ENCODE peak calls at places on chromosomes 4 and X, in four cellular contexts. O is PC-3, J is WERI-Rb-1, B is upper lobe of left lung. A is an unnamed sample.

GRCh38 chr4:9947168-9948062 is 73.9 kb downstream of the SLC2A9 start:
- DNase-seq in O (no peak), J (no peak), B (no peak), A (no peak)

GRCh38 chrX:69072486-69073006 is 92.7 kb downstream of the PJA1 start:
- DNase-seq in O (no peak), J (no peak), B (peak; percentile 17), A (no peak)

GRCh38 chr4:120218981-120219380 is 152.3 kb upstream of the MAD2L1 start:
- DNase-seq in O (no peak), J (no peak), B (no peak), A (no peak)

GRCh38 chr4:8599657-8600056 is 7.1 kb downstream of the CPZ start:
- DNase-seq in O (no peak), J (no peak), B (no peak), A (no peak)

GRCh38 chr4:43113196-43113595 is 220.7 kb downstream of the GRXCR1 start:
- DNase-seq in O (no peak), J (no peak), B (no peak), A (no peak)

GRCh38 chr4:75637827-75638226 is 7.5 kb upstream of the CDKL2 start:
- DNase-seq in O (no peak), J (no peak), B (no peak), A (no peak)

GRCh38 chr4:13170131-13170530 is 314.0 kb downstream of the RAB28 start:
- DNase-seq in O (no peak), J (no peak), B (no peak), A (no peak)

GRCh38 chr4:87270144-87270543 is 49.7 kb upstream of the KLHL8 start:
- DNase-seq in O (peak; percentile 57), J (peak; percentile 24), B (no peak), A (no peak)

GRCh38 chr4:10622728-10623127 is 61.8 kb downstream of the CLNK start:
- DNase-seq in O (no peak), J (peak; percentile 33), B (no peak), A (no peak)

GRCh38 chr4:42555828-42556227 is 101.1 kb downstream of the ATP8A1 start:
- DNase-seq in O (peak; percentile 78), J (no peak), B (no peak), A (no peak)

GRCh38 chr4:8913858-8914460 is 42.3 kb upstream of the HMX1 start:
- DNase-seq in O (no peak), J (no peak), B (peak; percentile 18), A (peak; percentile 55)

GRCh38 chrX:140710710-140711109 is 1.2 kb downstream of the LINC00632 start:
- DNase-seq in O (no peak), J (no peak), B (no peak), A (no peak)

GRCh38 chrX:78658851-78659744 is at the start of gene RTL3:
- DNase-seq in O (peak; percentile 73), J (no peak), B (no peak), A (no peak)

GRCh38 chr4:19575959-19576358 is 675.7 kb upstream of the SLIT2 start:
- DNase-seq in O (no peak), J (no peak), B (no peak), A (no peak)

GRCh38 chr4:138291431-138291830 is 49.3 kb upstream of the SLC7A11 start:
- DNase-seq in O (no peak), J (no peak), B (no peak), A (no peak)

GRCh38 chr4:74659576-74660411 is 134.5 kb downstream of the BTC start:
- DNase-seq in O (peak; percentile 98), J (no peak), B (peak; percentile 53), A (no peak)

GRCh38 chr4:8351931-8352367 is 82.4 kb downstream of the HTRA3 start:
- DNase-seq in O (no peak), J (peak; percentile 0), B (peak; percentile 49), A (no peak)

GRCh38 chrX:40258909-40259308 is 161.2 kb upstream of the BCOR start:
- DNase-seq in O (no peak), J (no peak), B (no peak), A (no peak)

GRCh38 chrX:40261955-40262596 is 164.3 kb upstream of the BCOR start:
- DNase-seq in O (no peak), J (no peak), B (peak; percentile 73), A (no peak)

GRCh38 chrX:40266490-40267333 is 169.0 kb upstream of the BCOR start:
- DNase-seq in O (peak; percentile 71), J (peak; percentile 81), B (peak; percentile 68), A (peak; percentile 77)

GRCh38 chrX:40260123-40260751 is 162.5 kb upstream of the BCOR start:
- DNase-seq in O (no peak), J (no peak), B (peak; percentile 60), A (no peak)

GRCh38 chrX:40262641-40263560 is 165.1 kb upstream of the BCOR start:
- DNase-seq in O (peak; percentile 37), J (no peak), B (no peak), A (peak; percentile 75)
- TF ChIP-seq CTCF in O (no peak), J (no peak), B (no peak), A (no peak)

GRCh38 chr4:141406237-141406636 is 185.5 kb downstream of the ZNF330 start:
- DNase-seq in O (no peak), J (no peak), B (no peak), A (no peak)
- H3K27ac ChIP-seq in O (no peak overlapping the region), J (no peak overlapping the region), B (no peak overlapping the region), A (no peak overlapping the region)

DNA sequence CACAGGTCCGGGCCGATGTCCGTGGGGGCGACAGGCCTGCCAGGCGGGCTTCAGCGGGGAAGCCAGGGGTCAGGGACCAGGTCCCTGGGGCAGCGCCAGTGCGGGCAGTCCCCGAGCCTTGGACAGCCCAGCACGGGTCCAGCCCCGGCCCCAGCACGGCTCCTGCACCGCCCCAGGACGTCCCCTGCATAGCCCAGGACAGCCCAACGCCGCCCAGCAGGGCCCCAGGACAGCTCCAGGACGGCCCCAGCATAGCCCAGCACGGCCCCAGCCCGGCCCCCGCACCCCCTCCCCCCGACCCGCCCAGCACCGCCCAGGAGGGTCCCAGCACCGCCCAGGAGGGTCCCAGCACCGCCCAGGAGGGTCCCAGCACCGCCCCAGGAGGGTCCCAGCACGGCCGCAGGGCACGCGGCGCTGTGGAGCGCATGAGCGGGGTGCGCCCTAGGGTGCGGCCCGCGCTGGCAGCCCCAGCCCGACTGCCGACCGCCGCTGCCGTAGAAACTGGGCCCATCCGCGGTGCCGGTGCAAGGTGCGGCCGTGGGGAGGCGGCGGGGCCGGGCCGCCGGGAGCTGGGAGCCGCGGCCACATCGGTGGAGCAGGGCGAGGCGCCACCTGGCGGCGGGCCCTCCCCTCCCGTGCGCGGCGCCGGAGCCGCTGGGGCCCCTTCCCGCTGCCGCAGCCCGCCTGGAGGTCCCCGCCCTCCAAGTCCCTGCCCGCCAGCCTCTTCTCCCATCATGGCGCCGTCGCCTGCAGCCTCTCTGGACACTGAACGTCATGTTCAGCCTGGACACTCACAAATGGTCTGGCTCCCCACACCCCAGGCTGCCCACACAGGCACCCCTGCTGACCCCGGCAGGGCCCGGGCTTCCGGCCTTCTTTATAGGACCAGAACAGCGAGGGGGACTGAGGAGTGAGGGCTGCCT is 106.8 kb upstream of the NKX1-1 start:
- DNase-seq in O (peak; percentile 41), J (peak; percentile 71), B (peak; percentile 51), A (no peak)
- TF ChIP-seq CTCF in O (peak; percentile 49), J (peak; percentile 89), B (peak; percentile 85), A (peak; percentile 30)

GRCh38 chr4:57080781-57081650 is 29.2 kb downstream of the IGFBP7 start:
- DNase-seq in O (peak; percentile 69), J (no peak), B (no peak), A (no peak)
- H3K27ac ChIP-seq in O (peak overlapping the region; percentile 22), J (no peak overlapping the region), B (peak overlapping the region; percentile 71), A (peak overlapping the region; percentile 87)

DNA sequence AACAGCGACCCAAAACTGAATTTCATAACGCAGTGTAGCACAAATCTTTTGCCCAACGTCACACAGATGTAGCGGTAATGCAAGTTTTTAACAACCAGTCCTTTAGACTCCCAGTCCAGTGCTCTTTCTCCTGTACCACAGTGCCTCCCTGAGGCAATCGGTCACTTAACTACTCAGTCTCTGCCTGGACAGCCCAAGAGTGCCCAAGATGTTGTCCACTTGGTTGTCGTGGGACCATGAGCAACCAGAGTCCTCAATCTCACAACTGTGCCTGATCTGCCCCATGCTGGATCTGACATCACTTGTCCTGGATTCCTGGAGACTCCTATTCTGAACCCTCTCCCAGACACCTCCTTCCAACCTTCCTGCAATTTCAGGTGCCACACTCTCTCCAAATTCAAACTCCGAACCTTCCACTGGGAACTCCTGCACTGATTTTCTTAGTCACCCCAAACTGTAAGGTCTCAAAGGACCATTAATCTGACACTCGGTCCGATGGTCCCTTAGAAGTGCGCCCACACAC is 702 bp downstream of the MMGT1 start:
- DNase-seq in O (peak; percentile 21), J (no peak), B (peak; percentile 36), A (no peak)
- TF ChIP-seq CTCF in O (peak; percentile 41), J (no peak), B (no peak), A (no peak)

GRCh38 chr4:82360298-82361177 is 13.3 kb downstream of the HNRNPD start:
- DNase-seq in O (peak; percentile 40), J (no peak), B (no peak), A (no peak)
- H3K27ac ChIP-seq in O (no peak overlapping the region), J (no peak overlapping the region), B (peak overlapping the region; percentile 12), A (no peak overlapping the region)

DNA sequence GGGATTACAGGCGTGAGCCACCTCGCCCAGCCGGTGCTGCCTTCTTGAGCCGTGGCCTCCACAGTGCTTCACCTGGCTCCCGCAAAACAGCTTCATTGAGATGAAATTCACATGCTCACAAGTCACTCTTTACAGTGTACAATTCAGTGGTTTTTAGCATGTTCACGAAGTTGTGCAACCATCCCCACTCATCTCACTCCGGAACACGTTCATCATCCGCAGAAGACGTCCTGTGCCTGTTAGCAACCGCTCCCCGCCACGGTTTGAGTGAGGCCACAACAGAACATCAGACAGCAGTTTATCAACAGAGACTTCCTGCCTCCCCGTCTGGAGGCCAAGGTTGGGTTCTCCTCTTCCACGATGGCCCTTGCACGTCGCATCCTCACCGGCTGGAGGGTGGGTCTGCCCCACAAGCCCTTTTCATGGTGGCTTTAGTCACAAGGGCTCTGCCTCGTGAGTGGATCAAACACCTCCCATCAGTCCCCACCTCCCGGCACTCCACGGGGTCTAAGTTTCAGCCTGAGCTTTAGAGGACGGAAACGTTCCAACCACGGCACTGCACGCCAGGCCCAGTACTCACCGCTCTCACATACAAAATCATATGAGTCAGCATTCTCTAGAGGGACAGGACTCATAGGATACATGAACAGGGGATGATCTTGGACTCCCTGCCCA is 29.6 kb upstream of the SPON2 start:
- DNase-seq in O (no peak), J (no peak), B (peak; percentile 85), A (peak; percentile 75)
- TF ChIP-seq CTCF in O (no peak), J (no peak), B (no peak), A (no peak)

GRCh38 chr4:112168719-112169500 is 23.7 kb downstream of the FAM241A start:
- DNase-seq in O (no peak), J (no peak), B (no peak), A (no peak)
- H3K27ac ChIP-seq in O (no peak overlapping the region), J (no peak overlapping the region), B (no peak overlapping the region), A (no peak overlapping the region)

GRCh38 chr4:180456928-180457327 is 1786.3 kb upstream of the TENM3 start:
- DNase-seq in O (peak; percentile 16), J (no peak), B (no peak), A (no peak)
- TF ChIP-seq CTCF in O (peak; percentile 42), J (peak; percentile 7), B (no peak), A (no peak)

DNA sequence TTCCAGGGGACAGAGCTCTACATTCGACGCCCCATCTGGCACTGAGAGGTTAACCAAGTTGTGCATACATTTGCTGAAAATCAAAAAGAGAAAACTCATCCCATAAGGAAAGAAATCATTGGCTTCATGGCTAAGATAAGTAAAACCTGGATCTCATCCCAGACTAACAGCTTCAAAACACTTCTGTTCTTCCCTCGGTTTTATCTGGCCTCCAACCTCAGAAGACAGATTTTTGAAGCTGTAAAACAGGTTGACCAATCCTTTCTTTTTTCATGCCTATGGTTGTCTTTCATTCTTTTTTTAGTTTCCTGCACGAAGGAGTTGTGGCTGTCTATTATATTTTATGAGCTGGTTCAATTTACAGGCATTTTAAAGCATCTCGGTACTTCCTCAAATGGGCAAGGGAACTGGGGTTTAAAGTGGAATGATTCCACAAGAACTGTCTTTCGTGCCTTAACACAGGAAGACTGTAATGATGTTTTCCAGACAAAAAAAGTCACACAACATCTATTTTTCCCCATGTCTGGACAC is 107.6 kb downstream of the DLG3 start:
- DNase-seq in O (no peak), J (no peak), B (no peak), A (no peak)
- H3K27ac ChIP-seq in O (no peak overlapping the region), J (no peak overlapping the region), B (no peak overlapping the region), A (no peak overlapping the region)

A was measured in coronary artery.